ENCODE peak calls at places on chromosomes 13 and 19, in seven cellular contexts. One of them, this sample, is unnamed.

GRCh38 chr13:97221046-97221445 is 1.1 kb upstream of the MBNL2 start:
- DNase-seq in heart right ventricle: no peak
- DNase-seq in left lung: no peak
- DNase-seq in stomach: no peak
- DNase-seq in CD4-positive, alpha-beta memory T cell: no peak
- DNase-seq in BJ: no peak
- DNase-seq in PC-9: no peak
- DNase-seq in this sample: no peak

GRCh38 chr19:17679526-17680234 is 8.5 kb downstream of the UNC13A start:
- DNase-seq in CD4-positive, alpha-beta memory T cell: no peak
- DNase-seq in BJ: no peak
- DNase-seq in stomach: no peak
- DNase-seq in left lung: no peak
- DNase-seq in PC-9: no peak
- DNase-seq in heart right ventricle: no peak
- DNase-seq in this sample: no peak

GRCh38 chr13:34265016-34265692 is 447.2 kb downstream of the RFC3 start:
- DNase-seq in CD4-positive, alpha-beta memory T cell: no peak
- DNase-seq in heart right ventricle: no peak
- DNase-seq in PC-9: no peak
- DNase-seq in left lung: no peak
- DNase-seq in BJ: no peak
- DNase-seq in stomach: no peak
- DNase-seq in this sample: no peak

GRCh38 chr13:73303858-73304257 is 245.1 kb downstream of the KLF5 start:
- DNase-seq in left lung: no peak
- DNase-seq in BJ: peak; percentile 9
- DNase-seq in CD4-positive, alpha-beta memory T cell: no peak
- DNase-seq in heart right ventricle: no peak
- DNase-seq in PC-9: no peak
- DNase-seq in stomach: no peak
- DNase-seq in this sample: no peak

GRCh38 chr19:10070730-10071446 is 15.2 kb upstream of the SHFL start:
- DNase-seq in left lung: no peak
- DNase-seq in BJ: no peak
- DNase-seq in stomach: no peak
- DNase-seq in heart right ventricle: no peak
- DNase-seq in PC-9: no peak
- DNase-seq in CD4-positive, alpha-beta memory T cell: no peak
- DNase-seq in this sample: no peak

GRCh38 chr13:25910243-25910642 is 141.6 kb downstream of the SHISA2 start:
- DNase-seq in stomach: no peak
- DNase-seq in CD4-positive, alpha-beta memory T cell: no peak
- DNase-seq in BJ: no peak
- DNase-seq in left lung: no peak
- DNase-seq in PC-9: no peak
- DNase-seq in heart right ventricle: no peak
- DNase-seq in this sample: no peak

GRCh38 chr19:18878858-18879578 is 16.9 kb downstream of the CERS1 start:
- DNase-seq in stomach: no peak
- DNase-seq in heart right ventricle: no peak
- DNase-seq in CD4-positive, alpha-beta memory T cell: no peak
- DNase-seq in PC-9: no peak
- DNase-seq in left lung: peak; percentile 62
- DNase-seq in BJ: no peak
- DNase-seq in this sample: no peak

GRCh38 chr13:104320446-104320845 is 1254.2 kb upstream of the SLC10A2 start:
- DNase-seq in stomach: no peak
- DNase-seq in CD4-positive, alpha-beta memory T cell: no peak
- DNase-seq in heart right ventricle: no peak
- DNase-seq in BJ: no peak
- DNase-seq in left lung: no peak
- DNase-seq in PC-9: no peak
- DNase-seq in this sample: no peak

GRCh38 chr19:11195169-11195568 is 2.2 kb downstream of the KANK2 start:
- DNase-seq in BJ: no peak
- DNase-seq in stomach: no peak
- DNase-seq in PC-9: no peak
- DNase-seq in left lung: no peak
- DNase-seq in heart right ventricle: peak; percentile 52
- DNase-seq in CD4-positive, alpha-beta memory T cell: no peak
- DNase-seq in this sample: no peak

GRCh38 chr19:3778104-3778867 is 6.3 kb upstream of the RAX2 start:
- DNase-seq in heart right ventricle: no peak
- DNase-seq in BJ: no peak
- DNase-seq in CD4-positive, alpha-beta memory T cell: no peak
- DNase-seq in PC-9: no peak
- DNase-seq in stomach: no peak
- DNase-seq in left lung: no peak
- DNase-seq in this sample: no peak

GRCh38 chr13:109706015-109706715 is 80.2 kb downstream of the IRS2 start:
- DNase-seq in CD4-positive, alpha-beta memory T cell: no peak
- DNase-seq in PC-9: no peak
- DNase-seq in left lung: no peak
- DNase-seq in stomach: no peak
- DNase-seq in BJ: no peak
- DNase-seq in heart right ventricle: no peak
- DNase-seq in this sample: no peak

GRCh38 chr13:64453831-64454230 is 2776.3 kb downstream of the PCDH9 start:
- DNase-seq in left lung: no peak
- DNase-seq in BJ: no peak
- DNase-seq in stomach: no peak
- DNase-seq in heart right ventricle: no peak
- DNase-seq in PC-9: no peak
- DNase-seq in CD4-positive, alpha-beta memory T cell: no peak
- DNase-seq in this sample: no peak

GRCh38 chr19:57465680-57466381 is 8.9 kb upstream of the VN1R1 start:
- DNase-seq in BJ: no peak
- DNase-seq in stomach: no peak
- DNase-seq in heart right ventricle: no peak
- DNase-seq in left lung: no peak
- DNase-seq in PC-9: peak; percentile 14
- DNase-seq in CD4-positive, alpha-beta memory T cell: no peak
- DNase-seq in this sample: no peak

GRCh38 chr13:46666727-46667456 is 113.9 kb downstream of the LRCH1 start:
- DNase-seq in PC-9: no peak
- DNase-seq in stomach: no peak
- DNase-seq in heart right ventricle: peak; percentile 47
- DNase-seq in CD4-positive, alpha-beta memory T cell: no peak
- DNase-seq in left lung: no peak
- DNase-seq in BJ: no peak
- DNase-seq in this sample: no peak

GRCh38 chr13:50299546-50300249 is 284.5 kb downstream of the KCNRG start:
- DNase-seq in PC-9: no peak
- DNase-seq in left lung: no peak
- DNase-seq in stomach: no peak
- DNase-seq in BJ: no peak
- DNase-seq in CD4-positive, alpha-beta memory T cell: no peak
- DNase-seq in heart right ventricle: no peak
- DNase-seq in this sample: no peak

GRCh38 chr13:81658598-81659370 is 1317.9 kb upstream of the SPRY2 start:
- DNase-seq in stomach: no peak
- DNase-seq in left lung: no peak
- DNase-seq in BJ: no peak
- DNase-seq in PC-9: no peak
- DNase-seq in heart right ventricle: no peak
- DNase-seq in CD4-positive, alpha-beta memory T cell: no peak
- DNase-seq in this sample: no peak

GRCh38 chr13:109874921-109875454 is 88.6 kb upstream of the IRS2 start:
- DNase-seq in stomach: no peak
- DNase-seq in left lung: no peak
- DNase-seq in PC-9: peak; percentile 32
- DNase-seq in heart right ventricle: no peak
- DNase-seq in BJ: peak; percentile 22
- DNase-seq in CD4-positive, alpha-beta memory T cell: no peak
- DNase-seq in this sample: no peak

GRCh38 chr13:39365879-39366278 is 237.1 kb downstream of the LHFPL6 start:
- DNase-seq in BJ: no peak
- DNase-seq in left lung: no peak
- DNase-seq in stomach: no peak
- DNase-seq in CD4-positive, alpha-beta memory T cell: no peak
- DNase-seq in PC-9: no peak
- DNase-seq in heart right ventricle: no peak
- DNase-seq in this sample: no peak

GRCh38 chr13:97222934-97223710 is 989 bp downstream of the MBNL2 start:
- DNase-seq in PC-9: no peak
- DNase-seq in stomach: no peak
- DNase-seq in CD4-positive, alpha-beta memory T cell: peak; percentile 17
- DNase-seq in left lung: no peak
- DNase-seq in BJ: no peak
- DNase-seq in heart right ventricle: no peak
- DNase-seq in this sample: no peak

GRCh38 chr13:24719139-24719538 is 38.9 kb downstream of the ATP12A start:
- DNase-seq in left lung: no peak
- DNase-seq in PC-9: no peak
- DNase-seq in CD4-positive, alpha-beta memory T cell: no peak
- DNase-seq in BJ: no peak
- DNase-seq in heart right ventricle: no peak
- DNase-seq in stomach: no peak
- DNase-seq in this sample: no peak

GRCh38 chr13:94700536-94700935 is 11.8 kb downstream of the SOX21 start:
- DNase-seq in stomach: no peak
- DNase-seq in BJ: no peak
- DNase-seq in heart right ventricle: no peak
- DNase-seq in PC-9: no peak
- DNase-seq in CD4-positive, alpha-beta memory T cell: no peak
- DNase-seq in left lung: no peak
- DNase-seq in this sample: no peak
- H3K27me3 ChIP-seq in stomach: peaks cover 82% of the 10 kb centered on the region
- H3K27me3 ChIP-seq in BJ: peaks cover 53% of the 10 kb centered on the region
- H3K27me3 ChIP-seq in heart right ventricle: peaks cover 74% of the 10 kb centered on the region
- H3K27me3 ChIP-seq in PC-9: peaks cover 82% of the 10 kb centered on the region
- H3K27me3 ChIP-seq in CD4-positive, alpha-beta memory T cell: peaks cover 28% of the 10 kb centered on the region
- H3K27me3 ChIP-seq in left lung: peaks cover 95% of the 10 kb centered on the region
- H3K27me3 ChIP-seq in this sample: peaks cover 50% of the 10 kb centered on the region

GRCh38 chr19:45931055-45931454 is 16.5 kb upstream of the NANOS2 start:
- DNase-seq in PC-9: no peak
- DNase-seq in stomach: no peak
- DNase-seq in left lung: no peak
- DNase-seq in BJ: no peak
- DNase-seq in heart right ventricle: no peak
- DNase-seq in CD4-positive, alpha-beta memory T cell: no peak
- DNase-seq in this sample: no peak

GRCh38 chr19:45933759-45934158 is 19.2 kb upstream of the NANOS2 start:
- DNase-seq in stomach: no peak
- DNase-seq in heart right ventricle: no peak
- DNase-seq in CD4-positive, alpha-beta memory T cell: no peak
- DNase-seq in left lung: peak; percentile 44
- DNase-seq in PC-9: no peak
- DNase-seq in BJ: no peak
- DNase-seq in this sample: no peak

GRCh38 chr19:45938733-45939319 is 24.2 kb upstream of the NANOS2 start:
- DNase-seq in heart right ventricle: no peak
- DNase-seq in CD4-positive, alpha-beta memory T cell: no peak
- DNase-seq in PC-9: no peak
- DNase-seq in left lung: no peak
- DNase-seq in BJ: no peak
- DNase-seq in stomach: no peak
- DNase-seq in this sample: no peak

GRCh38 chr19:45935267-45935666 is 20.7 kb upstream of the NANOS2 start:
- DNase-seq in heart right ventricle: no peak
- DNase-seq in BJ: no peak
- DNase-seq in stomach: no peak
- DNase-seq in PC-9: no peak
- DNase-seq in CD4-positive, alpha-beta memory T cell: no peak
- DNase-seq in left lung: peak; percentile 54
- DNase-seq in this sample: no peak

DNA sequence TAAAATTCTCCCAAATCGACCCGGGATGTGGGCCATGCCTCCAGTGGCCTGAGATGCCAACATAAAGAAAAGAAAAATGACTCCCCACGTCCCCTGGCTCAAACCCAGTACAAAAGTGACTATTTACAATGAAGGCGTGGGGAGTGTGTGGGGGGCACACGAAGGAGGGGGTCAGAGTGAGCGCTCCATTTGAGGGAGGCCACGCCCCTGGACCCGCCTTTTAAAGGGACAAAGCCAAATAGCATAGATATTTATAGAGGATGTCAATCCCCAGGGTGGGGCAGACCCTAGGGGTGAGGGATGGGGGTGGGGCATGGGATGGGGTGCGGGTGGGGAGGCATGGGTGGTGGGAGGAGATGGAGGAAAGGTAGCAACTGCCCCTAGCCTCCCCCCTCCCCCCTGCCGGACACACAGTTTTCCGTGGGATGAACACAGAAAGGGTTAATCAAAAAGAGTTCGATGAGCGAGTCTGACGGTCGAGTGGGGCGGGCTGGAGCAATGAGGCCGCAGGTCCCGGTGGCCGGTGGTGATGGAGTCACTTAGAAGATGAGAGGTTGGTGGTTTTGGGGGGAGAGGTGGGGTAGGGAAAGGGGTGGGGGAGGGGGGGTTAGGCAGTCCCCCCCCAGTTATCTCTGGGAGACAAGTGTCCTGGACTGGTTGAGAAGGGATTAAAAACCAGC is 20.1 kb upstream of the NANOS2 start:
- DNase-seq in stomach: no peak
- DNase-seq in CD4-positive, alpha-beta memory T cell: no peak
- DNase-seq in PC-9: no peak
- DNase-seq in BJ: no peak
- DNase-seq in heart right ventricle: no peak
- DNase-seq in left lung: peak; percentile 54
- DNase-seq in this sample: no peak
- H3K27me3 ChIP-seq in stomach: peaks cover 85% of the 10 kb centered on the region
- H3K27me3 ChIP-seq in CD4-positive, alpha-beta memory T cell: peaks cover 5% of the 10 kb centered on the region
- H3K27me3 ChIP-seq in PC-9: peaks cover 85% of the 10 kb centered on the region
- H3K27me3 ChIP-seq in BJ: peaks cover 17% of the 10 kb centered on the region
- H3K27me3 ChIP-seq in heart right ventricle: peaks cover 28% of the 10 kb centered on the region
- H3K27me3 ChIP-seq in left lung: peaks cover 81% of the 10 kb centered on the region
- H3K27me3 ChIP-seq in this sample: peaks cover 13% of the 10 kb centered on the region

GRCh38 chr13:32555613-32556012 is 17.0 kb upstream of the N4BP2L2 start:
- DNase-seq in CD4-positive, alpha-beta memory T cell: no peak
- DNase-seq in stomach: no peak
- DNase-seq in PC-9: no peak
- DNase-seq in left lung: no peak
- DNase-seq in BJ: no peak
- DNase-seq in heart right ventricle: no peak
- DNase-seq in this sample: no peak
- H3K27me3 ChIP-seq in CD4-positive, alpha-beta memory T cell: no peaks in the 10 kb centered on the region
- H3K27me3 ChIP-seq in stomach: no peaks in the 10 kb centered on the region
- H3K27me3 ChIP-seq in PC-9: no peaks in the 10 kb centered on the region
- H3K27me3 ChIP-seq in left lung: no peaks in the 10 kb centered on the region
- H3K27me3 ChIP-seq in BJ: peaks cover 2% of the 10 kb centered on the region
- H3K27me3 ChIP-seq in heart right ventricle: no peaks in the 10 kb centered on the region
- H3K27me3 ChIP-seq in this sample: no peaks in the 10 kb centered on the region

GRCh38 chr19:15544970-15545369 is 36.6 kb downstream of the CYP4F22 start:
- DNase-seq in PC-9: no peak
- DNase-seq in heart right ventricle: no peak
- DNase-seq in BJ: no peak
- DNase-seq in stomach: no peak
- DNase-seq in left lung: no peak
- DNase-seq in CD4-positive, alpha-beta memory T cell: no peak
- DNase-seq in this sample: no peak
- H3K27me3 ChIP-seq in PC-9: peaks cover 24% of the 10 kb centered on the region
- H3K27me3 ChIP-seq in heart right ventricle: peaks cover 11% of the 10 kb centered on the region
- H3K27me3 ChIP-seq in BJ: no peaks in the 10 kb centered on the region
- H3K27me3 ChIP-seq in stomach: peaks cover 42% of the 10 kb centered on the region
- H3K27me3 ChIP-seq in left lung: peaks cover 39% of the 10 kb centered on the region
- H3K27me3 ChIP-seq in CD4-positive, alpha-beta memory T cell: no peaks in the 10 kb centered on the region
- H3K27me3 ChIP-seq in this sample: no peaks in the 10 kb centered on the region

GRCh38 chr19:41808663-41809566 is 12.5 kb downstream of the CEACAM3 start:
- DNase-seq in stomach: peak; percentile 29
- DNase-seq in left lung: peak; percentile 81
- DNase-seq in PC-9: no peak
- DNase-seq in BJ: no peak
- DNase-seq in heart right ventricle: peak; percentile 11
- DNase-seq in CD4-positive, alpha-beta memory T cell: no peak
- DNase-seq in this sample: no peak
- H3K27me3 ChIP-seq in stomach: peaks cover 35% of the 10 kb centered on the region
- H3K27me3 ChIP-seq in left lung: peaks cover 14% of the 10 kb centered on the region
- H3K27me3 ChIP-seq in PC-9: peaks cover 3% of the 10 kb centered on the region
- H3K27me3 ChIP-seq in BJ: no peaks in the 10 kb centered on the region
- H3K27me3 ChIP-seq in heart right ventricle: peaks cover 34% of the 10 kb centered on the region
- H3K27me3 ChIP-seq in CD4-positive, alpha-beta memory T cell: no peaks in the 10 kb centered on the region
- H3K27me3 ChIP-seq in this sample: no peaks in the 10 kb centered on the region

GRCh38 chr13:43786766-43787517 is at the start of gene ENOX1:
- DNase-seq in BJ: no peak
- DNase-seq in CD4-positive, alpha-beta memory T cell: peak; percentile 13
- DNase-seq in heart right ventricle: peak; percentile 67
- DNase-seq in stomach: peak; percentile 49
- DNase-seq in left lung: peak; percentile 81
- DNase-seq in PC-9: peak; percentile 32
- DNase-seq in this sample: no peak
- H3K27me3 ChIP-seq in BJ: no peaks in the 10 kb centered on the region
- H3K27me3 ChIP-seq in CD4-positive, alpha-beta memory T cell: peaks cover 4% of the 10 kb centered on the region
- H3K27me3 ChIP-seq in heart right ventricle: peaks cover 12% of the 10 kb centered on the region
- H3K27me3 ChIP-seq in stomach: peaks cover 43% of the 10 kb centered on the region
- H3K27me3 ChIP-seq in left lung: peaks cover 57% of the 10 kb centered on the region
- H3K27me3 ChIP-seq in PC-9: no peaks in the 10 kb centered on the region
- H3K27me3 ChIP-seq in this sample: peaks cover 10% of the 10 kb centered on the region